ENCODE peak calls at places on chromosomes 12 and 14, in six cellular contexts. M is cardiac muscle cell; G is left ventricle myocardium inferior; S is thoracic aorta; O is CD4-positive, alpha-beta memory T cell; C is MM.1S. H is an unnamed sample.

GRCh38 chr12:7555752-7556151 is 52.2 kb upstream of the CD163 start:
- DNase-seq in M (peak), G (no peak), S (no peak), O (no peak), C (no peak), H (no peak)

GRCh38 chr12:77685906-77686305 is 144.8 kb upstream of the NAV3 start:
- DNase-seq in M (no peak), G (no peak), S (no peak), O (no peak), C (no peak), H (no peak)

GRCh38 chr12:83971781-83972180 is 940.8 kb downstream of the SLC6A15 start:
- DNase-seq in M (no peak), G (no peak), S (no peak), O (no peak), C (no peak), H (no peak)

GRCh38 chr12:20426191-20426590 is 57.9 kb downstream of the PDE3A start:
- DNase-seq in M (peak), G (peak), S (no peak), O (no peak), C (no peak), H (peak)

GRCh38 chr14:70907172-70907995 is at the start of gene PCNX1:
- DNase-seq in M (peak), G (peak), S (peak), O (peak), C (peak), H (peak)

GRCh38 chr12:21823581-21823980 is 49.1 kb upstream of the KCNJ8 start:
- DNase-seq in M (peak), G (peak), S (peak), O (no peak), C (no peak), H (peak)

GRCh38 chr14:104869669-104870367 is 4.8 kb downstream of the CEP170B start:
- DNase-seq in M (no peak), G (no peak), S (no peak), O (no peak), C (no peak), H (no peak)

GRCh38 chr12:64900540-64900939 is 76.1 kb downstream of the TBC1D30 start:
- DNase-seq in M (peak), G (no peak), S (no peak), O (no peak), C (no peak), H (no peak)

GRCh38 chr12:65725376-65725775 is 98.9 kb upstream of the HMGA2 start:
- DNase-seq in M (no peak), G (no peak), S (no peak), O (no peak), C (no peak), H (no peak)

DNA sequence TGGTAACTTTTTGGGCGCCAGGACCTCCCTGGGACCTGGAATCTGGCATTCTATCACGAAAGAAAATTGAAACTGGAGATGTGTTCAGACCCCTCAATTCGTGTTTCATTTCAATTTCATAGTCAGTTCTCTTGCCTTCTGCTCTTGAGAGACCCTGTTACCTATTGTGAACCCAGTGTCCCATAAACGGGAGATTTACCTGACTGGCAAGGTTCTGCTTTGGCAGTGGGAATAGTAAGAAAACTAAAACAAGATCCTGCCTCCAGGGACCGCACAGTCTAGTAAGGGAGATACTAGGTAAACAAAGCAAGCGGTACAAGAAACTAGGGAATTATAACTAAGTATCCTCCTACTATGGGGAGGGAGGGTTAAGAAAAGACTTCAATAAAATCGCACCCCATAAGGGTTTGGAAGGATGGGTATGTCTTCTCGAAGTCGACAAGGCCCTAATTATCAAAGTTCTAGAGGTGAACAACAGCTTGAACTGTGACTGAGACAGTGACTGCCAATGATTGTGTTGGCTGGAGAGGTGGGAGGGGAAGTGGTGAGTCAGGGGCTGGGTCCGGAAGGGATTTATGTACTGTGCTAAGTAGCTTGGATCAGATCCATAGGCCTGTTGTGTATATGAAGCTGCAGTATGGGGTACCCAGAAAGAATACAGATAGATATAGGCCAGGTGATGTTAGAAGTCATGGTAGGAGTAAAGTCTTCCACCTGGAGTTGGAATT is 754 bp downstream of the ACSS3 start:
- DNase-seq in M (peak), G (no peak), S (peak), O (no peak), C (no peak), H (peak)
- H3K4me3 ChIP-seq in M (peak), G (peak), S (peak), O (no peak), C (no peak), H (peak)

GRCh38 chr14:68397827-68398226 is 395.0 kb downstream of the ZFP36L1 start:
- DNase-seq in M (peak), G (no peak), S (no peak), O (no peak), C (no peak), H (no peak)
- H3K27ac ChIP-seq in M (peak), G (peak), S (no peak), O (no peak), C (no peak), H (no peak)

DNA sequence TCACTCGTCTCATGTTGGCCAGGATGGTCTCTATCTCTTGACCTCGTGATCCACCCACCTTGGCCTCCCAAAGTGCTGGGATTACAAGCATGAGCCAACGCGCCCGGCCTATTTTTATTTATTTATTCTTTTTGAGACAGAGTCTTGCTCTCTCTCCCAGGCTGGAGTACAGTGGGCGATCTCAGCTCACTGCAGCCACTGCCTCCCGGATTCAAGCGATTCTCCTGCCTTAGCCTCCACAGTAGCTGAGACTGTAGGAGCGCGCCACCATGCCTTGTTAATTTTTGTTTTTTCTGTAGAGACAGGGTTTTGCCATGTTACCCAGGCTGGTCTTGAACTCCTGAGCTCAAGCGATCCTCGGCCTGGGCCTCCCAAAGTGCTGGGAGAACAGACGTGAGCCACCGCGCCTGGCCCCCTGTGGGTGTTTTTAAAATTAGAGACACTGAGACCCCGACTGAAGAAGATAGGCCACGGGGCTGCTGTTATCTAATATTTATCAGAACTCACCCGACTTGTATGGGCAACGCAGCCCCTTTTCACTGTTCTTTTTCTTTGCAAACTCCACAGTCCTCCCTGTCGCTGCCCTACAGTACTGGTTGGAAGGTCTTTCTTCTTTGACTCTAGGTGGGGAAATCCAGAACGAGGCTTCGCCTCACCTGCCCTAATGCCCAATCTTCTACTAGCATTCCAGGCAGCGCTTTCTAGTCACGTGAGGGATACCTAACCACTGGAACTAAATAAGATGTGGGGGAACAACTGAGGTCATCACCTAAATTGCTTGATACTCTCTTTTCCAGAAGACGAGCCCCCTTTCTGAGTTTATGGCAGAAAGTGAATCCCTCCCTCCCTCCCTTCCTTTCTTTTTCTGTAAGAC is 1.3 kb upstream of the GABARAPL1 start:
- DNase-seq in M (no peak), G (no peak), S (no peak), O (no peak), C (no peak), H (no peak)
- H3K4me3 ChIP-seq in M (no peak), G (peak), S (peak), O (no peak), C (no peak), H (no peak)

GRCh38 chr12:131711551-131712205 is 788 bp downstream of the SFSWAP start:
- DNase-seq in M (no peak), G (no peak), S (no peak), O (no peak), C (no peak), H (no peak)
- H3K27ac ChIP-seq in M (peak), G (peak), S (peak), O (peak), C (no peak), H (no peak)

GRCh38 chr14:22821193-22822016 is 6.2 kb upstream of the SLC7A7 start:
- DNase-seq in M (peak), G (no peak), S (no peak), O (no peak), C (no peak), H (peak)
- H3K4me3 ChIP-seq in M (no peak), G (no peak), S (no peak), O (no peak), C (no peak), H (no peak)

GRCh38 chr14:95222151-95222631 is 64.9 kb upstream of the DICER1 start:
- DNase-seq in M (peak), G (no peak), S (no peak), O (no peak), C (no peak), H (no peak)
- H3K27ac ChIP-seq in M (no peak), G (peak), S (no peak), O (no peak), C (no peak), H (no peak)

GRCh38 chr14:35349966-35350365 is 54.6 kb downstream of the NFKBIA start:
- DNase-seq in M (no peak), G (no peak), S (no peak), O (no peak), C (no peak), H (no peak)
- H3K4me3 ChIP-seq in M (no peak), G (no peak), S (no peak), O (no peak), C (no peak), H (no peak)

H was measured in right cardiac atrium.